ENCODE peak calls at places on chromosomes 2 and 18, in six cellular contexts. V is uterus, E is A549, A is tibial artery, O is psoas muscle, P is body of pancreas. Q is an unnamed sample.

GRCh38 chr2:54492335-54492734 is 36.2 kb downstream of the SPTBN1 start:
- DNase-seq in V (no peak), E (no peak), A (no peak), O (no peak), P (no peak), Q (no peak)

GRCh38 chr2:172817411-172817810 is 81.8 kb downstream of the RAPGEF4 start:
- DNase-seq in V (no peak), E (no peak), A (no peak), O (no peak), P (no peak), Q (no peak)

GRCh38 chr2:150812664-150813408 is 325.4 kb upstream of the RND3 start:
- DNase-seq in V (no peak), E (no peak), A (no peak), O (no peak), P (no peak), Q (no peak)

GRCh38 chr2:73836141-73836943 is 7.6 kb downstream of the STAMBP start:
- DNase-seq in V (no peak), E (no peak), A (no peak), O (peak; percentile 56), P (peak; percentile 15), Q (no peak)

GRCh38 chr18:60350150-60350549 is 22.4 kb downstream of the MC4R start:
- DNase-seq in V (no peak), E (no peak), A (no peak), O (no peak), P (no peak), Q (no peak)

GRCh38 chr2:41950440-41950960 is 97.3 kb upstream of the PKDCC start:
- DNase-seq in V (no peak), E (no peak), A (no peak), O (no peak), P (no peak), Q (no peak)

GRCh38 chr2:61214171-61214570 is 52.2 kb downstream of the C2orf74 start:
- DNase-seq in V (no peak), E (no peak), A (no peak), O (no peak), P (no peak), Q (no peak)

GRCh38 chr2:211745295-211746097 is 793.1 kb downstream of the ERBB4 start:
- DNase-seq in V (no peak), E (peak; percentile 6), A (no peak), O (peak; percentile 53), P (peak; percentile 67), Q (no peak)

GRCh38 chr2:64730551-64731305 is 77.0 kb upstream of the SERTAD2 start:
- DNase-seq in V (peak; percentile 71), E (no peak), A (peak; percentile 86), O (peak; percentile 51), P (peak; percentile 82), Q (peak; percentile 76)

GRCh38 chr2:188512456-188512855 is 220.8 kb downstream of the GULP1 start:
- DNase-seq in V (no peak), E (peak; percentile 4), A (no peak), O (no peak), P (no peak), Q (no peak)

GRCh38 chr2:42342061-42342794 is 18.8 kb downstream of the COX7A2L start:
- DNase-seq in V (peak; percentile 54), E (no peak), A (peak; percentile 78), O (peak; percentile 76), P (peak; percentile 65), Q (no peak)

GRCh38 chr18:36579311-36579710 is 249.5 kb downstream of the TPGS2 start:
- DNase-seq in V (no peak), E (no peak), A (no peak), O (no peak), P (no peak), Q (peak; percentile 24)

GRCh38 chr18:36580874-36581750 is 247.7 kb downstream of the TPGS2 start:
- DNase-seq in V (no peak), E (no peak), A (peak; percentile 60), O (no peak), P (no peak), Q (peak; percentile 46)

GRCh38 chr18:36583155-36583745 is 245.6 kb downstream of the TPGS2 start:
- DNase-seq in V (no peak), E (no peak), A (no peak), O (no peak), P (no peak), Q (peak; percentile 12)

GRCh38 chr18:36578871-36579270 is 249.9 kb downstream of the TPGS2 start:
- DNase-seq in V (no peak), E (no peak), A (no peak), O (no peak), P (no peak), Q (no peak)

DNA sequence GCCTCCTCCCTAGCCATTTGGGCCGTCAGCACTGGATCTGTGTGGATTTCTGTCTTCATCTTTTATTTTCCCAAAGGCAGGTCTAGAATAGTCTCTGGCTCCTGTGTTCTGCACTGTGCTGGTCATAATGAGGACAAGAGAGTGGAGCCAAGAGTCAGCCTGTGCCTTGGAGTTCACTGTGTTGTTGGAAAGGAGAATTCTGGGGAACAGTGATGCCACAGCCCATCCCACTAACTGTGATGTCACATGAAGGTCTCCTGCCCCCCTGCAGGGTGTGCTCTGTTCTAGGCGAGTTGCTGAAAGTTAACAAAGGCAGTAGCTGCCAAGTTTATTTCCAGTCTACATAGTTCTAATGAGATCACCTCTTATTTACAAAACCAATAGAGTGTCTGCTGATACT is 248.5 kb downstream of the TPGS2 start:
- DNase-seq in V (no peak), E (no peak), A (peak; percentile 80), O (peak; percentile 59), P (no peak), Q (peak; percentile 61)
- H3K27ac ChIP-seq in V (no peak overlapping the region), E (no peak overlapping the region), A (peak overlapping the region; percentile 77), O (peak overlapping the region; percentile 30), P (no peak overlapping the region), Q (peak overlapping the region; percentile 80)

GRCh38 chr18:57437782-57438668 is 2.9 kb downstream of the ONECUT2 start:
- DNase-seq in V (no peak), E (peak; percentile 49), A (no peak), O (no peak), P (peak; percentile 64), Q (no peak)
- TF ChIP-seq CTCF in V (no peak), E (peak; percentile 50), A (no peak), O (peak; percentile 32), P (peak; percentile 57), Q (no peak)

GRCh38 chr18:38940863-38941531 is 1375.4 kb upstream of the CELF4 start:
- DNase-seq in V (no peak), E (peak; percentile 1), A (no peak), O (no peak), P (no peak), Q (no peak)
- H3K27ac ChIP-seq in V (no peak overlapping the region), E (no peak overlapping the region), A (no peak overlapping the region), O (no peak overlapping the region), P (peak overlapping the region; percentile 27), Q (no peak overlapping the region)

DNA sequence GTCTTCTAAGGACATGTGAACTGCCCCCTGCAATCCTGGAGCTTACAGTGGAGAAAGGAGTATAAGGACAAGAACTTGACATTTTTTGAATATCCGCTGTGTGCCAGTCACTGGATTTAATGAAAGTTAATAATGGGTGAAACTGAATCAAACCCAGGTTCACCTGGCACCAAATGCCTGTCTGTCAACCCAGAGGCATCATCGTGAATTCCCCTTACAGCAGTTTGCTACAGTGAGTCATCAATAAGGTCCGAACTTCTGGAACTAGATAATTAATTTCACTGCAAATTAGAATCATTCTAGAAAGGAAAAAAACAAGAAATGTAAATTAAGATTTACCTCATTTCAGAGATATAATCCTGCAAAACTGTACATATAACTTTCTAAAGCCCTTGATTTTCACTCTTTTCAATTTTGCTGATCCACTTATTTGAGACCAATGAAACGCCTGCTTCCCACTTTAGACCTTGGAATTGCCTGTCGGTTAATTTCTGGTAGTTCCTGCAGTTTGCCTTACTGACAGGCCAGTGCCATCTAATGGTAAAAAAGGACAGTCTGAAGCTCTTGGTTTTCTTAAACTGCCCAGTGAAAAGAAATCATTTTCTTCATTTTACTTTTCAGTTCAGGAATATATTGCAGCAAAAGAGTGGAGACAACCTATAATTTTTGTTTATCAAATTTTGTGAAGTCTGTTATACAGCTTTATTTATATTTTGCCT is 8.2 kb downstream of the DSG2 start:
- DNase-seq in V (no peak), E (peak; percentile 21), A (no peak), O (no peak), P (no peak), Q (no peak)
- TF ChIP-seq CTCF in V (peak; percentile 13), E (peak; percentile 48), A (peak; percentile 15), O (peak; percentile 6), P (no peak), Q (no peak)

GRCh38 chr2:227877359-227878309 is 6.2 kb downstream of the DAW1 start:
- DNase-seq in V (no peak), E (no peak), A (no peak), O (no peak), P (no peak), Q (no peak)
- H3K27ac ChIP-seq in V (no peak overlapping the region), E (peak overlapping the region; percentile 79), A (peak overlapping the region; percentile 53), O (peak overlapping the region; percentile 27), P (no peak overlapping the region), Q (peak overlapping the region; percentile 88)

GRCh38 chr18:70321616-70322015 is 32.8 kb downstream of the SOCS6 start:
- DNase-seq in V (no peak), E (no peak), A (no peak), O (no peak), P (no peak), Q (no peak)

GRCh38 chr18:70322385-70322784 is 33.5 kb downstream of the SOCS6 start:
- DNase-seq in V (no peak), E (no peak), A (no peak), O (no peak), P (no peak), Q (no peak)

GRCh38 chr18:70322928-70323327 is 34.1 kb downstream of the SOCS6 start:
- DNase-seq in V (no peak), E (peak; percentile 19), A (no peak), O (no peak), P (no peak), Q (no peak)

GRCh38 chr18:70314383-70314782 is 25.5 kb downstream of the SOCS6 start:
- DNase-seq in V (no peak), E (no peak), A (no peak), O (no peak), P (no peak), Q (no peak)

GRCh38 chr18:70319185-70319584 is 30.3 kb downstream of the SOCS6 start:
- DNase-seq in V (no peak), E (no peak), A (no peak), O (no peak), P (no peak), Q (no peak)
- TF ChIP-seq CTCF in V (no peak), E (no peak), A (no peak), O (no peak), P (no peak), Q (no peak)

DNA sequence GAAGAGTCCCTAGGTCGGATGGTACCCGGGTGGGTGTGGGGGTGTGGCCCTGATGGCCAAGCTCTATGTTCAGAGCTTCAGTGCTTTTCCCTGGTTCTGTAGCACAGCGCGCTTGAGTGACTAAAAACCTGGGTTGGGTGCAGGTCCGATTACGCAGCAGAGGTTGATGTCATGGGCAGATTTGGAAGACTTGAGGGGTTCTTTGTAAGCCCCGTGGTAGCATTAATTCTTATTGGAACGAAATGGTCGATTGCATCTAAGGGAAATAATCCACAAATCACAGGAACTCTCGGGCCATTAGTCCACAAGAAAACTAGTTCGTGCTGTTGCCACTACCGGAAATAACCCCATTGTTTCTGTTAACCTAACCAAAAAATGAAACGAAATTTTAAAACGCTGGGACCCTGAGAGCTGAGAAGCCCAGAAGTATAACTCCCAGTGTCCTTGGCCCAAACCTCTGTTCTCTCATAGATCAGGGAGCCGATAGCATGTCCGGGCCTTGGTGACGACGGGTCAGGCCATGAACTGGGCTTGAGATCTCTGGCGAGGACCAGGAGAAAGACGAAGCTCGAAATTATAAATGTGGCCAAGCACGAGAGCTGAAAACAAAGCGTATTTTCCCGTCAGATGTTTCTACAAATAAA is 9.1 kb downstream of the HOXD8 start:
- DNase-seq in V (peak; percentile 60), E (no peak), A (peak; percentile 19), O (peak; percentile 51), P (no peak), Q (no peak)
- H3K27ac ChIP-seq in V (peak overlapping the region; percentile 99), E (no peak overlapping the region), A (peak overlapping the region; percentile 57), O (peak overlapping the region; percentile 93), P (no peak overlapping the region), Q (no peak overlapping the region)